ENCODE peak calls at places on chromosomes 1 and 21, in seven cellular contexts. One of them, this sample, is unnamed.

GRCh38 chr1:45953934-45954333 is 150.5 kb downstream of the MAST2 start:
- DNase-seq in colonic mucosa: no peak
- DNase-seq in CD4-positive, CD25-positive, alpha-beta regulatory T cell: no peak
- DNase-seq in pancreas: no peak
- DNase-seq in AG04450: no peak
- DNase-seq in OCI-LY7: no peak
- DNase-seq in keratinocyte: no peak
- DNase-seq in this sample: no peak

GRCh38 chr1:180925471-180926051 is 12.9 kb downstream of the KIAA1614 start:
- DNase-seq in colonic mucosa: no peak
- DNase-seq in CD4-positive, CD25-positive, alpha-beta regulatory T cell: no peak
- DNase-seq in pancreas: no peak
- DNase-seq in AG04450: no peak
- DNase-seq in OCI-LY7: no peak
- DNase-seq in keratinocyte: no peak
- DNase-seq in this sample: no peak

GRCh38 chr1:229373395-229373794 is 30.5 kb upstream of the CCSAP start:
- DNase-seq in colonic mucosa: no peak
- DNase-seq in CD4-positive, CD25-positive, alpha-beta regulatory T cell: no peak
- DNase-seq in pancreas: no peak
- DNase-seq in AG04450: no peak
- DNase-seq in OCI-LY7: no peak
- DNase-seq in keratinocyte: no peak
- DNase-seq in this sample: no peak

GRCh38 chr1:94599090-94599813 is 57.7 kb upstream of the F3 start:
- DNase-seq in colonic mucosa: peak; percentile 18
- DNase-seq in CD4-positive, CD25-positive, alpha-beta regulatory T cell: no peak
- DNase-seq in pancreas: no peak
- DNase-seq in AG04450: no peak
- DNase-seq in OCI-LY7: no peak
- DNase-seq in keratinocyte: no peak
- DNase-seq in this sample: no peak

GRCh38 chr21:27393726-27394125 is 426.8 kb upstream of the ADAMTS5 start:
- DNase-seq in colonic mucosa: no peak
- DNase-seq in CD4-positive, CD25-positive, alpha-beta regulatory T cell: no peak
- DNase-seq in pancreas: no peak
- DNase-seq in AG04450: no peak
- DNase-seq in OCI-LY7: no peak
- DNase-seq in keratinocyte: no peak
- DNase-seq in this sample: no peak

GRCh38 chr1:151368000-151368744 is 4.3 kb downstream of the SELENBP1 start:
- DNase-seq in colonic mucosa: no peak
- DNase-seq in CD4-positive, CD25-positive, alpha-beta regulatory T cell: no peak
- DNase-seq in pancreas: peak; percentile 37
- DNase-seq in AG04450: no peak
- DNase-seq in OCI-LY7: no peak
- DNase-seq in keratinocyte: no peak
- DNase-seq in this sample: no peak

GRCh38 chr1:20136249-20136648 is 2.9 kb upstream of the PLA2G2F start:
- DNase-seq in colonic mucosa: no peak
- DNase-seq in CD4-positive, CD25-positive, alpha-beta regulatory T cell: no peak
- DNase-seq in pancreas: no peak
- DNase-seq in AG04450: no peak
- DNase-seq in OCI-LY7: no peak
- DNase-seq in keratinocyte: no peak
- DNase-seq in this sample: no peak

GRCh38 chr1:118158918-118159317 is 26.1 kb downstream of the SPAG17 start:
- DNase-seq in colonic mucosa: no peak
- DNase-seq in CD4-positive, CD25-positive, alpha-beta regulatory T cell: no peak
- DNase-seq in pancreas: no peak
- DNase-seq in AG04450: peak; percentile 36
- DNase-seq in OCI-LY7: no peak
- DNase-seq in keratinocyte: peak; percentile 28
- DNase-seq in this sample: peak; percentile 79

GRCh38 chr21:38950388-38951094 is 144.8 kb downstream of the ETS2 start:
- DNase-seq in colonic mucosa: peak; percentile 87
- DNase-seq in CD4-positive, CD25-positive, alpha-beta regulatory T cell: no peak
- DNase-seq in pancreas: no peak
- DNase-seq in AG04450: no peak
- DNase-seq in OCI-LY7: no peak
- DNase-seq in keratinocyte: no peak
- DNase-seq in this sample: peak; percentile 50

GRCh38 chr1:192158181-192158580 is at the start of gene RGS18:
- DNase-seq in colonic mucosa: no peak
- DNase-seq in CD4-positive, CD25-positive, alpha-beta regulatory T cell: no peak
- DNase-seq in pancreas: no peak
- DNase-seq in AG04450: no peak
- DNase-seq in OCI-LY7: peak; percentile 17
- DNase-seq in keratinocyte: no peak
- DNase-seq in this sample: no peak

GRCh38 chr1:86068841-86069756 is 87.5 kb downstream of the COL24A1 start:
- DNase-seq in colonic mucosa: no peak
- DNase-seq in CD4-positive, CD25-positive, alpha-beta regulatory T cell: no peak
- DNase-seq in pancreas: no peak
- DNase-seq in AG04450: no peak
- DNase-seq in OCI-LY7: no peak
- DNase-seq in keratinocyte: no peak
- DNase-seq in this sample: peak; percentile 57

GRCh38 chr1:29689372-29690030 is 453.2 kb downstream of the PTPRU start:
- DNase-seq in colonic mucosa: no peak
- DNase-seq in CD4-positive, CD25-positive, alpha-beta regulatory T cell: no peak
- DNase-seq in pancreas: no peak
- DNase-seq in AG04450: no peak
- DNase-seq in OCI-LY7: no peak
- DNase-seq in keratinocyte: no peak
- DNase-seq in this sample: no peak

GRCh38 chr1:184649500-184649899 is 105.2 kb downstream of the EDEM3 start:
- DNase-seq in colonic mucosa: no peak
- DNase-seq in CD4-positive, CD25-positive, alpha-beta regulatory T cell: no peak
- DNase-seq in pancreas: no peak
- DNase-seq in AG04450: no peak
- DNase-seq in OCI-LY7: no peak
- DNase-seq in keratinocyte: no peak
- DNase-seq in this sample: no peak

GRCh38 chr1:196651637-196652215 is at the start of gene CFH:
- DNase-seq in colonic mucosa: no peak
- DNase-seq in CD4-positive, CD25-positive, alpha-beta regulatory T cell: no peak
- DNase-seq in pancreas: no peak
- DNase-seq in AG04450: peak; percentile 71
- DNase-seq in OCI-LY7: no peak
- DNase-seq in keratinocyte: no peak
- DNase-seq in this sample: peak; percentile 90

GRCh38 chr1:13706058-13706457 is 6.1 kb downstream of the PRDM2 start:
- DNase-seq in colonic mucosa: no peak
- DNase-seq in CD4-positive, CD25-positive, alpha-beta regulatory T cell: no peak
- DNase-seq in pancreas: no peak
- DNase-seq in AG04450: no peak
- DNase-seq in OCI-LY7: no peak
- DNase-seq in keratinocyte: no peak
- DNase-seq in this sample: no peak

DNA sequence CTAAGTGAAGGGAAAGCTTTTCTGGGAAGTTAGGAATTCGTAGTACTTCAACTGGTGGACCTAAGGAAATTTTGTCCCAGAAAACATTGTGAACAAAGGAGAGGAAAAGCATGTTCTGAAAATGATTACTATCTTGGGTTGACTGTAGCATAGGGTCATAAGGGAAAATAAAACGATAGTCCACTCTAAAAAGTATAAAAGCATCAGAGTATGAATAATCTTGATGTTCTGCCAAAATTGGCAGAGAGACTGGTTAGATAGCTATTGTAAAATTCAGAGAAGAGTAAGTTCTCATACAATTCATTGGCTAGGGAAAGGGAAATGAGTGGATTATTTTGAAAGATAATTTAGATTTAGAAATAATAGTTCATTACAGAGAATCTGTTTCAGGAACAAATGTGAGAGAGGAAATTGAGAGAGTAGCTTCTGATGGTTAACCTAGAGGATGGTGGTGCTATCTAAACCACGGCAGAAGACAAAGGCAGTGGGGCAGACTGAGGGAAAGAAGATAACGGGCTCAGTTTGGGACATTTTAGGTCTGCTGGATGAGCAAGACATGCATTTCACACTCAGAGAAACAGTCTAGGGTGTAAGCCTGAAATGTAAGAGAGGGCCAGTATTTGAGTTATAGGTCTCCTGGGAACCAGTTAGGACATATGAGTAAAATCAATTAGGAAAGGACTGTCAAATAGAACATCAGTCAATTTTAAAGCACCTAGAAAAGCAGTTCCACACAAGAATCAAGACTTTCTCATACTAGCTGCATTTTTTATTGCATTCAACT is 799.3 kb upstream of the CXADR start:
- DNase-seq in colonic mucosa: no peak
- DNase-seq in CD4-positive, CD25-positive, alpha-beta regulatory T cell: no peak
- DNase-seq in pancreas: no peak
- DNase-seq in AG04450: no peak
- DNase-seq in OCI-LY7: no peak
- DNase-seq in keratinocyte: no peak
- DNase-seq in this sample: no peak
- H3K4me3 ChIP-seq in colonic mucosa: no peak overlapping the region
- H3K4me3 ChIP-seq in CD4-positive, CD25-positive, alpha-beta regulatory T cell: no peak overlapping the region
- H3K4me3 ChIP-seq in pancreas: no peak overlapping the region
- H3K4me3 ChIP-seq in AG04450: no peak overlapping the region
- H3K4me3 ChIP-seq in OCI-LY7: no peak overlapping the region
- H3K4me3 ChIP-seq in keratinocyte: no peak overlapping the region
- H3K4me3 ChIP-seq in this sample: no peak overlapping the region

DNA sequence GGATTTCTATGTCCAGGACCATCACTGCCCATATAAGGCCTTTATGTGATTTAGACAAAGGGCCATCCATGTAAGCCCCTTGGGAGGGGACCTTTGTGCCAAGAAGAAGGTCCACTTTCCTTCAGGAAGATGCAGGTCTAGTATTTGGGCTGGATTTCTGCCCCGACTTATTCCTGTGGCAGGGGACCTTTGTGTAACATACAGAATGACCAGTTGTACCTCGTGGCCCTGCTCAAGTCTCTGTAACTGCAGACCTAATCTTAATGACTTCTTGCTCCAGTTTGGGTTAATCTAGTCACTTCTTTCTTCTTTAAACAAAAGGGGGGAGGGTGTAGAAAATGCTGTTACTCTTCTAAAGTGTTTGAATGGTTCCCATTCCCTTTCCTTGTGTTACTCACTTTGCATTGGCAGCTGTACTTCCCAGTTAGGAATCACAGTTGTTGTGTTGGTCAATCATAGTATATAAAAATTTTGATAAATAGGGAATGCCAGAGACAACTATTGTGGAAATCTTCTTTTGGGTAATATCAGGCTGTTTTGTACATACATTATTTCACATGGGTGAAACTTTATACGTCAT is 54.2 kb downstream of the MIGA1 start:
- DNase-seq in colonic mucosa: no peak
- DNase-seq in CD4-positive, CD25-positive, alpha-beta regulatory T cell: no peak
- DNase-seq in pancreas: no peak
- DNase-seq in AG04450: no peak
- DNase-seq in OCI-LY7: no peak
- DNase-seq in keratinocyte: no peak
- DNase-seq in this sample: peak; percentile 12
- H3K27ac ChIP-seq in colonic mucosa: no peak overlapping the region
- H3K27ac ChIP-seq in CD4-positive, CD25-positive, alpha-beta regulatory T cell: no peak overlapping the region
- H3K27ac ChIP-seq in pancreas: no peak overlapping the region
- H3K27ac ChIP-seq in AG04450: peak overlapping the region; percentile 66
- H3K27ac ChIP-seq in OCI-LY7: no peak overlapping the region
- H3K27ac ChIP-seq in keratinocyte: no peak overlapping the region
- H3K27ac ChIP-seq in this sample: peak overlapping the region; percentile 98

GRCh38 chr1:232925421-232926202 is 24.8 kb upstream of the NTPCR start:
- DNase-seq in colonic mucosa: no peak
- DNase-seq in CD4-positive, CD25-positive, alpha-beta regulatory T cell: no peak
- DNase-seq in pancreas: no peak
- DNase-seq in AG04450: no peak
- DNase-seq in OCI-LY7: no peak
- DNase-seq in keratinocyte: no peak
- DNase-seq in this sample: no peak
- H3K4me3 ChIP-seq in colonic mucosa: no peak overlapping the region
- H3K4me3 ChIP-seq in CD4-positive, CD25-positive, alpha-beta regulatory T cell: no peak overlapping the region
- H3K4me3 ChIP-seq in pancreas: no peak overlapping the region
- H3K4me3 ChIP-seq in AG04450: no peak overlapping the region
- H3K4me3 ChIP-seq in OCI-LY7: no peak overlapping the region
- H3K4me3 ChIP-seq in keratinocyte: no peak overlapping the region
- H3K4me3 ChIP-seq in this sample: no peak overlapping the region

DNA sequence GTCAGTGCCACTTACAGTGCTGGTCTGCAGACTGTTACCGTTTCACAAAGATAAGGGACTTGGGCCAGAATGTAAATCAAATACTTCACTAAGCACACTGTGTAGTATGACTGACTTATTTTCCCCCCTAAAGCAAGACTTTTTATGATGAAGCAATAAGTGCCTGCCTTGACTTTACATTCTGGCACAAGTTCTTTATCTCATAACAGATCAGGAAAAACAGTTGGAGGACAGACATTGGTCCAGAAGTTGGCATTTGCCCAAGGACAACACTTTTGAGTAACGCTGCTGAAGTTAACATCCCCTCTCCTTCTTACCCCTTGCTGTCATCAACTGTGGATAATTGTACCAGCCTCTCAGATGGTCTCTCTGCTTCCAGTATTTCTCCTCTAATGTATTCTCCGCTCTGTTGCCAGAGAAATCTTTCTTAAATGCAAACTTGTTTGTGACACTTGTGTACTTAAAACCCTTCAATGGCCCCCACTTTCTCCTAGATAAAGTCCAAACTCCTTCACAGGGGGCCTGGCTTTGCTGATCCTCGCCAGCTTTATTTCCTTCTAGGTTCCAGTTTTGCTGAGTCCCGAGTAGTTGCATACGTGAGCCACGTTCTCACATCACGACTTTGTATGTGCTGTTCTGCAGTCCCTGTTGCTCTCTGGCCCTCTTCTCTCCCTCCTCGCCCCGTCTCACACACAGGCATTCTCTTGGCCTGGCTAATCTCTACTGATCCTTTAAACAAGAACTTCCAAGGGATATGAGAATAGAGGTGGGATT is 45.7 kb downstream of the S1PR1 start:
- DNase-seq in colonic mucosa: no peak
- DNase-seq in CD4-positive, CD25-positive, alpha-beta regulatory T cell: no peak
- DNase-seq in pancreas: no peak
- DNase-seq in AG04450: no peak
- DNase-seq in OCI-LY7: no peak
- DNase-seq in keratinocyte: no peak
- DNase-seq in this sample: peak; percentile 43
- H3K27ac ChIP-seq in colonic mucosa: no peak overlapping the region
- H3K27ac ChIP-seq in CD4-positive, CD25-positive, alpha-beta regulatory T cell: no peak overlapping the region
- H3K27ac ChIP-seq in pancreas: no peak overlapping the region
- H3K27ac ChIP-seq in AG04450: no peak overlapping the region
- H3K27ac ChIP-seq in OCI-LY7: no peak overlapping the region
- H3K27ac ChIP-seq in keratinocyte: no peak overlapping the region
- H3K27ac ChIP-seq in this sample: no peak overlapping the region

DNA sequence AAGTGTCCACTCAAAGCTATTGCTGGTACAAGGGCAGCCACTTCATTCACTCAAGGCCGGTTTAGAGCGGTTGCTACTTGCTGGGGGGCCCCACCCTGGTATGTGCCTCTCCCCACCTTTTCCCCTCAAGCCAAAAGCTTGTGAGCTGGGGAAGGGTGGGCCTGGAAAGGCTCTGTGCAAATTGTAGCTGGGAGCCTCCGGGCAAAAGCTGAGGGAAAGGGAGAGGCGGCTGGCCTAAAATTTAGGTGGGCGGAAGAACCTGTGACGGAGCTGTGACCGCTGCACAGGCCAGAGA is 306 bp upstream of the SH3D21 start:
- DNase-seq in colonic mucosa: peak; percentile 48
- DNase-seq in CD4-positive, CD25-positive, alpha-beta regulatory T cell: no peak
- DNase-seq in pancreas: no peak
- DNase-seq in AG04450: no peak
- DNase-seq in OCI-LY7: no peak
- DNase-seq in keratinocyte: no peak
- DNase-seq in this sample: no peak
- H3K4me3 ChIP-seq in colonic mucosa: peak overlapping the region; percentile 94
- H3K4me3 ChIP-seq in CD4-positive, CD25-positive, alpha-beta regulatory T cell: no peak overlapping the region
- H3K4me3 ChIP-seq in pancreas: no peak overlapping the region
- H3K4me3 ChIP-seq in AG04450: no peak overlapping the region
- H3K4me3 ChIP-seq in OCI-LY7: peak overlapping the region; percentile 65
- H3K4me3 ChIP-seq in keratinocyte: peak overlapping the region; percentile 81
- H3K4me3 ChIP-seq in this sample: no peak overlapping the region

GRCh38 chr1:57911427-57911826 is 487.6 kb upstream of the DAB1 start:
- DNase-seq in colonic mucosa: no peak
- DNase-seq in CD4-positive, CD25-positive, alpha-beta regulatory T cell: no peak
- DNase-seq in pancreas: no peak
- DNase-seq in AG04450: no peak
- DNase-seq in OCI-LY7: no peak
- DNase-seq in keratinocyte: no peak
- DNase-seq in this sample: no peak
- H3K27ac ChIP-seq in colonic mucosa: no peak overlapping the region
- H3K27ac ChIP-seq in CD4-positive, CD25-positive, alpha-beta regulatory T cell: no peak overlapping the region
- H3K27ac ChIP-seq in pancreas: no peak overlapping the region
- H3K27ac ChIP-seq in AG04450: no peak overlapping the region
- H3K27ac ChIP-seq in OCI-LY7: no peak overlapping the region
- H3K27ac ChIP-seq in keratinocyte: no peak overlapping the region
- H3K27ac ChIP-seq in this sample: no peak overlapping the region